ENCODE peak calls at places on chromosomes 1 and 21, in seven cellular contexts. Y is spleen; H is CD8-positive, alpha-beta memory T cell; K is CD8-positive, alpha-beta T cell; B is RWPE2; V is stimulated activated CD8-positive, alpha-beta memory T cell treated with anti-CD3 and anti-CD28 coated beads, Interleukin-15, amount 100 ng/mL, for 48 hours; D is RPMI7951. F is an unnamed sample.

GRCh38 chr1:110875216-110875731 is 2.3 kb downstream of the CD53 start:
- DNase-seq in B (no peak), D (no peak), Y (peak), H (peak), V (no peak), K (peak), F (no peak)

GRCh38 chr1:114719424-114719787 is 2.8 kb upstream of the NRAS start:
- DNase-seq in V (no peak), K (no peak), H (no peak), D (no peak), B (no peak), Y (no peak), F (no peak)

GRCh38 chr1:9291914-9292360 is 757 bp upstream of the SPSB1 start:
- DNase-seq in H (no peak), B (no peak), K (no peak), D (peak), V (no peak), Y (no peak), F (peak)

GRCh38 chr1:225508538-225509375 is 80.9 kb upstream of the LBR start:
- DNase-seq in V (no peak), B (no peak), D (peak), K (no peak), H (no peak), Y (no peak), F (peak)

GRCh38 chr1:36411674-36412648 is 14.3 kb upstream of the LSM10 start:
- DNase-seq in Y (no peak), V (peak), H (peak), K (no peak), B (no peak), D (peak), F (no peak)

GRCh38 chr1:183760661-183761060 is 44.3 kb upstream of the RGL1 start:
- DNase-seq in Y (no peak), D (no peak), H (no peak), V (no peak), B (no peak), K (no peak), F (no peak)

GRCh38 chr1:162151900-162152829 is 82.7 kb downstream of the NOS1AP start:
- DNase-seq in B (no peak), D (peak), K (peak), V (no peak), H (peak), Y (peak), F (peak)

GRCh38 chr1:46459315-46459714 is 30.3 kb upstream of the DMBX1 start:
- DNase-seq in H (no peak), V (no peak), B (no peak), D (no peak), K (no peak), Y (no peak), F (no peak)

GRCh38 chr21:34133392-34133791 is 60.0 kb downstream of the MRPS6 start:
- DNase-seq in K (no peak), H (no peak), B (no peak), D (no peak), Y (no peak), V (no peak), F (no peak)

GRCh38 chr1:161427733-161428516 is 60.2 kb upstream of the CFAP126 start:
- DNase-seq in B (no peak), Y (no peak), K (no peak), V (no peak), D (no peak), H (peak), F (peak)

GRCh38 chr1:235913311-235913710 is 46.6 kb upstream of the LYST start:
- DNase-seq in D (peak), K (no peak), Y (no peak), H (no peak), V (no peak), B (no peak), F (peak)

GRCh38 chr1:61299468-61299867 is 217.1 kb downstream of the NFIA start:
- DNase-seq in B (no peak), H (no peak), V (no peak), Y (no peak), D (no peak), K (no peak), F (peak)

GRCh38 chr1:87887095-87887494 is 558.4 kb downstream of the LMO4 start:
- DNase-seq in D (peak), Y (no peak), B (no peak), H (no peak), V (no peak), K (no peak), F (no peak)

GRCh38 chr1:77430966-77431735 is 149.3 kb downstream of the AK5 start:
- DNase-seq in D (no peak), K (no peak), Y (no peak), V (no peak), B (no peak), H (peak), F (no peak)

F was measured in adipocyte.